ENCODE peak calls at places on chromosomes 4 and X, in five cellular contexts. B, Q, V, U and C are unnamed samples.

GRCh38 chrX:10519761-10520160 is 100.6 kb downstream of the MID1 start:
- DNase-seq in B (no peak), Q (no peak), V (no peak), U (no peak), C (no peak)

GRCh38 chr4:127509155-127509554 is 123.6 kb upstream of the INTU start:
- DNase-seq in B (no peak), Q (no peak), V (no peak), U (no peak), C (no peak)

GRCh38 chr4:131540256-131540655 is 1608.8 kb upstream of the PCDH10 start:
- DNase-seq in B (no peak), Q (no peak), V (no peak), U (no peak), C (no peak)

GRCh38 chrX:74179936-74180454 is 124.0 kb upstream of the ZCCHC13 start:
- DNase-seq in B (no peak), Q (no peak), V (no peak), U (no peak), C (no peak)

GRCh38 chr4:125322363-125322730 is 7.6 kb downstream of the FAT4 start:
- DNase-seq in B (no peak), Q (no peak), V (no peak), U (peak; percentile 24), C (no peak)

GRCh38 chrX:23662187-23662586 is 5.1 kb upstream of the PRDX4 start:
- DNase-seq in B (no peak), Q (no peak), V (no peak), U (no peak), C (no peak)

GRCh38 chr4:55125763-55126541 is 557 bp upstream of the KDR start:
- DNase-seq in B (no peak), Q (no peak), V (no peak), U (no peak), C (no peak)

GRCh38 chr4:62070291-62070852 is 870.2 kb downstream of the ADGRL3 start:
- DNase-seq in B (no peak), Q (no peak), V (no peak), U (no peak), C (no peak)

GRCh38 chr4:51895816-51896408 is 53.0 kb downstream of the DCUN1D4 start:
- DNase-seq in B (peak; percentile 46), Q (peak; percentile 53), V (peak; percentile 3), U (peak; percentile 43), C (peak; percentile 38)

GRCh38 chr4:37644962-37645361 is 41.2 kb downstream of the RELL1 start:
- DNase-seq in B (no peak), Q (no peak), V (no peak), U (no peak), C (no peak)

GRCh38 chr4:164779080-164779479 is 25.1 kb downstream of the SMIM31 start:
- DNase-seq in B (no peak), Q (no peak), V (no peak), U (no peak), C (no peak)

GRCh38 chr4:39429476-39430310 is 23.0 kb downstream of the KLB start:
- DNase-seq in B (no peak), Q (no peak), V (no peak), U (no peak), C (no peak)

GRCh38 chr4:183503497-183504063 is 1.3 kb upstream of the ING2 start:
- DNase-seq in B (no peak), Q (peak; percentile 37), V (no peak), U (no peak), C (no peak)

GRCh38 chr4:182843813-182844325 is 73.3 kb downstream of the DCTD start:
- DNase-seq in B (no peak), Q (peak; percentile 55), V (no peak), U (no peak), C (no peak)

GRCh38 chrX:56788717-56789122 is 59.7 kb downstream of the NBDY start:
- DNase-seq in B (no peak), Q (peak; percentile 18), V (no peak), U (no peak), C (no peak)

GRCh38 chr4:52889778-52890400 is 27.8 kb downstream of the RASL11B start:
- DNase-seq in B (no peak), Q (peak; percentile 67), V (no peak), U (no peak), C (no peak)

GRCh38 chrX:20118065-20118824 is 1.5 kb upstream of the MAP7D2 start:
- DNase-seq in B (no peak), Q (peak; percentile 48), V (no peak), U (no peak), C (no peak)

GRCh38 chr4:685681-686218 is 3.2 kb downstream of the SLC49A3 start:
- DNase-seq in B (no peak), Q (no peak), V (no peak), U (no peak), C (no peak)
- TF ChIP-seq CTCF in B (no peak), Q (no peak), V (no peak), U (no peak), C (no peak)

DNA sequence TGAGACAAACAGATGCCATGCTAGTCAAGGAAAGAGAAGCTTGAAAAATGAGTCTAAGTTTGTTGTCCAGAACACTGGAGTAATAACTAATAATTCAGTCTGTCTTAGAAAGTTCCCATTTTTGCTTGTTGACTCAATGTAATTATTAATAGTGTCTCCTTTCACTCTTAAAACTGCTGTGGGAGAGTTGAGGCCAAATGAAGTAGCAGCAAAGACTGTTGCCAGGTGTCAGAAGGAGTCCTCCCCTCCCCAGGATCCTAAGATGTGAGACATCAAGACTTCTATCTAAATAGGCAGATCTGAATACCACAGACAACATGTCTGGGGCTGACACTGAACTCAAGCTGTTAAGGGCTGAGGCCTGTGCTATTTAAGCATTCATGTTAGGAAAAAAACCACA is 20.8 kb upstream of the FAM13A start:
- DNase-seq in B (no peak), Q (no peak), V (no peak), U (no peak), C (no peak)
- TF ChIP-seq CTCF in B (no peak), Q (no peak), V (no peak), U (no peak), C (no peak)

GRCh38 chr4:74944354-74944793 is 11.5 kb downstream of the PARM1 start:
- DNase-seq in B (no peak), Q (no peak), V (no peak), U (no peak), C (no peak)
- TF ChIP-seq CTCF in B (no peak), Q (no peak), V (no peak), U (no peak), C (no peak)

DNA sequence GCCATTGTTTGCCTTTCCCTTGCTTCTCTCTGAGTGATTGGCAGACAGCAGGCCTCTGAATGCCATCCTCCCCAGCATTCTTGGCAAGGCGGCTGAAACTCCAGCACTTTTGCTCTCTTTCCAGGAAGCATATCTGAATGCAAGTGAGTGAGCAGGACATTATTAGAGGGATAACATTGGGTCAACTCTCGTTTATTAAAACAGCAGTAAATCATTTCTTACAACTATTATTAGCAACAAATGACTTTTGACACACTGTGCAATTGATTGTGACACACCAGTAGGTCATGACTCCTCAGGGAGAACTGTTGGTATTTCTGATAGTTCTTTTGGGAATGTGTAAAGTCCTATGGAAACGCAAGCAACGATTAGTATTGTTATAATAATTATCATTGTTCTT is 103.8 kb downstream of the EFNB1 start:
- DNase-seq in B (no peak), Q (no peak), V (no peak), U (no peak), C (no peak)
- TF ChIP-seq CTCF in B (no peak), Q (no peak), V (no peak), U (no peak), C (no peak)

GRCh38 chr4:72468904-72469502 is 100.0 kb downstream of the ADAMTS3 start:
- DNase-seq in B (no peak), Q (peak; percentile 54), V (no peak), U (no peak), C (no peak)

GRCh38 chr4:72473434-72473900 is 95.6 kb downstream of the ADAMTS3 start:
- DNase-seq in B (no peak), Q (no peak), V (no peak), U (no peak), C (no peak)

GRCh38 chr4:72463724-72464123 is 105.3 kb downstream of the ADAMTS3 start:
- DNase-seq in B (no peak), Q (no peak), V (no peak), U (no peak), C (no peak)

GRCh38 chr4:72471816-72472215 is 97.2 kb downstream of the ADAMTS3 start:
- DNase-seq in B (no peak), Q (no peak), V (no peak), U (no peak), C (no peak)

GRCh38 chr4:72467633-72468032 is 101.4 kb downstream of the ADAMTS3 start:
- DNase-seq in B (no peak), Q (no peak), V (no peak), U (no peak), C (no peak)
- TF ChIP-seq CTCF in B (no peak), Q (no peak), V (no peak), U (no peak), C (no peak)

GRCh38 chr4:16785800-16786527 is 112.5 kb downstream of the LDB2 start:
- DNase-seq in B (no peak), Q (no peak), V (peak; percentile 52), U (no peak), C (no peak)

GRCh38 chr4:16779028-16779675 is 119.3 kb downstream of the LDB2 start:
- DNase-seq in B (no peak), Q (no peak), V (no peak), U (no peak), C (no peak)

GRCh38 chr4:16788893-16789292 is 109.6 kb downstream of the LDB2 start:
- DNase-seq in B (no peak), Q (no peak), V (no peak), U (no peak), C (no peak)

GRCh38 chr4:16777726-16778125 is 120.7 kb downstream of the LDB2 start:
- DNase-seq in B (no peak), Q (no peak), V (no peak), U (no peak), C (no peak)

GRCh38 chr4:16783119-16783518 is 115.3 kb downstream of the LDB2 start:
- DNase-seq in B (no peak), Q (no peak), V (no peak), U (no peak), C (no peak)
- TF ChIP-seq CTCF in B (no peak), Q (no peak), V (no peak), U (no peak), C (no peak)